ENCODE peak calls at places on chromosomes 2 and 18, in five cellular contexts. D is neuronal stem cell, R is trophoblast cell, M is mesenchymal stem cell, V is H1. L is an unnamed sample.

GRCh38 chr2:178273787-178274360 is 79.6 kb downstream of the OSBPL6 start:
- DNase-seq in V (no peak), R (no peak), M (no peak), D (no peak), L (no peak)

GRCh38 chr2:35714883-35715282 is 640.7 kb upstream of the CRIM1 start:
- DNase-seq in V (no peak), D (no peak), R (no peak), M (peak; percentile 13), L (no peak)

GRCh38 chr2:208097313-208097712 is 27.0 kb downstream of the CRYGD start:
- DNase-seq in V (no peak), D (no peak), R (no peak), M (no peak), L (no peak)

GRCh38 chr2:128435576-128436497 is 117.2 kb upstream of the HS6ST1 start:
- DNase-seq in M (no peak), R (no peak), V (no peak), D (no peak), L (peak; percentile 17)

GRCh38 chr2:43239981-43240761 is 13.8 kb upstream of the ZFP36L2 start:
- DNase-seq in D (no peak), V (no peak), R (no peak), M (no peak), L (no peak)

GRCh38 chr2:94869552-94870391 is 1.5 kb upstream of the TEKT4 start:
- DNase-seq in D (no peak), M (no peak), R (no peak), V (no peak), L (no peak)

GRCh38 chr2:215835641-215836040 is 177.7 kb downstream of the MREG start:
- DNase-seq in V (no peak), D (no peak), R (no peak), M (no peak), L (no peak)

GRCh38 chr2:36770542-36771287 is 74.2 kb downstream of the VIT start:
- DNase-seq in D (peak; percentile 24), R (peak; percentile 83), M (peak; percentile 12), V (peak; percentile 62), L (peak; percentile 86)

GRCh38 chr2:188629890-188630483 is 338.3 kb downstream of the GULP1 start:
- DNase-seq in M (peak; percentile 52), D (no peak), V (no peak), R (no peak), L (no peak)

GRCh38 chr2:8544168-8544785 is 137.6 kb upstream of the ID2 start:
- DNase-seq in M (no peak), V (no peak), D (no peak), R (no peak), L (peak; percentile 5)

GRCh38 chr2:188381614-188382013 is 89.9 kb downstream of the GULP1 start:
- DNase-seq in V (no peak), R (peak; percentile 47), D (no peak), M (peak; percentile 87), L (no peak)

GRCh38 chr2:37984589-37984988 is 59.5 kb downstream of the RMDN2 start:
- DNase-seq in D (no peak), R (no peak), V (no peak), M (peak; percentile 33), L (no peak)

GRCh38 chr2:106531676-106532075 is 44.5 kb downstream of the CD8B2 start:
- DNase-seq in R (peak; percentile 51), V (no peak), M (no peak), D (no peak), L (no peak)

GRCh38 chr18:70578480-70578879 is 289.6 kb downstream of the SOCS6 start:
- DNase-seq in R (no peak), M (no peak), D (peak; percentile 23), V (peak; percentile 38), L (peak; percentile 80)

GRCh38 chr2:234308814-234309195 is 188.1 kb downstream of the ARL4C start:
- DNase-seq in V (no peak), M (no peak), D (no peak), R (no peak), L (no peak)

GRCh38 chr2:213834746-213835145 is 550.5 kb downstream of the SPAG16 start:
- DNase-seq in R (no peak), D (no peak), M (no peak), V (no peak), L (no peak)

GRCh38 chr2:160703648-160704585 is 210.3 kb upstream of the RBMS1 start:
- DNase-seq in R (peak; percentile 8), D (peak; percentile 78), M (peak; percentile 33), V (no peak), L (peak; percentile 46)

GRCh38 chr2:69097908-69098655 is 85.1 kb downstream of the ANTXR1 start:
- DNase-seq in D (no peak), M (no peak), R (no peak), V (no peak), L (no peak)

GRCh38 chr2:98484652-98485452 is 40.2 kb downstream of the INPP4A start:
- DNase-seq in V (no peak), R (peak; percentile 35), M (no peak), D (no peak), L (no peak)

GRCh38 chr2:231910771-231911170 is 15.4 kb downstream of the NPPC start:
- DNase-seq in D (no peak), M (no peak), V (no peak), R (no peak), L (no peak)

GRCh38 chr2:47173986-47174730 is 19.1 kb upstream of the STPG4 start:
- DNase-seq in M (peak; percentile 44), D (no peak), V (no peak), R (no peak), L (no peak)

GRCh38 chr2:142842369-142842768 is 35.1 kb upstream of the KYNU start:
- DNase-seq in M (no peak), R (no peak), V (no peak), D (no peak), L (no peak)

GRCh38 chr2:142841788-142842187 is 35.7 kb upstream of the KYNU start:
- DNase-seq in D (no peak), R (no peak), M (no peak), V (no peak), L (no peak)

GRCh38 chr2:142840438-142840837 is 37.0 kb upstream of the KYNU start:
- DNase-seq in R (no peak), V (no peak), D (no peak), M (no peak), L (no peak)

DNA sequence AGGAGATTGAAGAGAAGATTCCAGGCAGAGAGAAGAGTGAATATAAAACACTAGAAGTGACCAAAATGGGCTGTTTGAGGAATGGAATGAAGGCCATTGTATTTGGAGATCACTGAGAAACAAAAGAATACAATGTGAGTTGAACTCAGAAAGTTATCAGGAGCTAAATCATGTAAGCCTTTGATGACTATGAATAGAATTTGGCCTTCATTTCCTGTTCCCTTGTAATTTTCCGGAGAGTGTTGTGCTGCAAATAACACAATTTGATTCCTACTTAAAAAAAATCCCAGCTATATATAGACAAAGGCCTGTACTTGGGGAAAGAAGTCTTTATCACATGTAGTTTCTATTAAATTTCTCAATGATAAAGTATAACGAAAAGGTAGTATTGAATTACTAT is 33.7 kb upstream of the KYNU start:
- DNase-seq in R (no peak), V (no peak), M (no peak), D (peak; percentile 1), L (no peak)
- H2BK12ac ChIP-seq in R (no peak overlapping the region), V (no peak overlapping the region), M (no peak overlapping the region), D (no peak overlapping the region), L (no peak overlapping the region)

GRCh38 chr2:200363279-200363678 is 56.8 kb downstream of the SPATS2L start:
- DNase-seq in D (no peak), M (no peak), V (no peak), R (no peak), L (no peak)

GRCh38 chr2:200365209-200365608 is 58.7 kb downstream of the SPATS2L start:
- DNase-seq in V (no peak), R (no peak), M (no peak), D (no peak), L (no peak)

GRCh38 chr2:200362202-200362917 is 55.9 kb downstream of the SPATS2L start:
- DNase-seq in V (no peak), D (no peak), M (no peak), R (no peak), L (no peak)

GRCh38 chr2:200364142-200364541 is 57.6 kb downstream of the SPATS2L start:
- DNase-seq in D (no peak), R (no peak), V (no peak), M (no peak), L (no peak)

GRCh38 chr2:200364620-200365019 is 58.1 kb downstream of the SPATS2L start:
- DNase-seq in R (no peak), V (no peak), D (no peak), M (no peak), L (no peak)
- H4K91ac ChIP-seq in R (peak overlapping the region; percentile 72), V (no peak overlapping the region), D (no peak overlapping the region), M (peak overlapping the region; percentile 70), L (no peak overlapping the region)

GRCh38 chr2:64941751-64942150 is 47.4 kb upstream of the SLC1A4 start:
- DNase-seq in M (no peak), R (no peak), D (no peak), V (no peak), L (no peak)

GRCh38 chr2:64943387-64944150 is 45.6 kb upstream of the SLC1A4 start:
- DNase-seq in R (no peak), V (no peak), M (no peak), D (no peak), L (no peak)

GRCh38 chr2:64944484-64944883 is 44.7 kb upstream of the SLC1A4 start:
- DNase-seq in R (no peak), D (no peak), M (no peak), V (no peak), L (no peak)

GRCh38 chr2:64941143-64941542 is 48.1 kb upstream of the SLC1A4 start:
- DNase-seq in M (no peak), V (no peak), D (no peak), R (no peak), L (no peak)

DNA sequence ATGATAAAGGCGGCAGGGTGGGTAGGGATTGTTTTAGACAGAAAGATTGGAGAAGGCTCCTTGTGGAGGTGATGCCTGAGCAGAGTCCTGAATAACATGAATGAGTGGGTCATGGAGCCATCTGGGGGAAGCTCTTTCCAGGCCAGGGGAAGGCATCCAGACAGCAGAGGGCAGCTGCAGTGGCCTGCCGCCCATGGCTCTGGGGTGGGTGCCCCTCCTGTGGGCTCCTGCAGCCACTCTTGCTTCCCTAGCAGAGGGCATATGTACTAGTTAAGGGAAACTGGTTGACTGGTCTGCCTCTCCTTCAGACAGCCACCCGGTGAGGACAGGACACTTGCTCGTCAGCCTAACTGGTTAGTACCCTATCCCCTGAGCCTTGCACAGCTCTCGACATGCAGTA is 46.5 kb upstream of the SLC1A4 start:
- DNase-seq in D (no peak), R (no peak), V (no peak), M (no peak), L (no peak)
- H2BK12ac ChIP-seq in D (no peak overlapping the region), R (no peak overlapping the region), V (no peak overlapping the region), M (no peak overlapping the region), L (no peak overlapping the region)

DNA sequence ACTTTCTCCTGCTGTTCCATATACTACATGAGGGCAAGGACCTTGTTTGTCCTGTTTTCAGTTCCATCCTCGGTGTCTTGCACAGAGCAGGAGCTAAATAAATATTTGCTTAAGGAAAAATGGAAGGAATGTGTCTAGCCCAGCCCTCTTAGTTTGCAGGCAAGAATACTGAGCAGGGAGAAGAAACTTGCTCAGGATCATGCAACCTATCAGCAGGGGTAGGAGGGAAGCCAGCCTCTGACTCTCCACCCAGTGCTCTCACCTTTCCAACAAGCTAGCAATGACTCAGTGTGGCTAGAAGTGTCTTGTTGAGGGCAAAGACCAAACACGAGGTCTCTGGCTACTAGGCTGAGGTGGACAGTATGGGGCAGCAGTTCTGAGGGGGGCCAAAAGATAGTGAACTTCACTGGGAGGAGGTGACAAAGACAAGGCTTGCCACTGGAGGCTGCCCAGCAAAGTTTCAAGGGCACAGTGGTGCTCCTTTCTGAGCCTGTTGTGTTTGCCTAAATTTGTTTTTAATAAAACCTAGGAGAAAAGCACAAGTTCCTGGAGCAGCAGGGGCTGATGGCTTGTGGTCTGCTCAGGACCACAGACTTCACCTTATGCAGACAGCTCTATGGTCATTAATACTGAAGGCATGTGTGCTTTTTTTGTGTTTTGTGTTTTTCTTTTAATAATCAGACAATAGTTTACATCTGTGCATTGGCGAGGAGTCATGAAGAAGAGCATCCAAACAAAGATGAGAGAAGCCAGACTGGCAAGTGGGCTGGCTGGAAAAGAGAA is 49.1 kb upstream of the CTAGE1 start:
- DNase-seq in R (peak; percentile 85), M (peak; percentile 91), V (no peak), D (no peak), L (no peak)
- H4K91ac ChIP-seq in R (peak overlapping the region; percentile 5), M (peak overlapping the region; percentile 12), V (no peak overlapping the region), D (no peak overlapping the region), L (no peak overlapping the region)

L was measured in H9.